ENCODE peak calls at places on chromosomes 2 and 18, in ten cellular contexts. E, R, U, F, I, N, P, W, O and A are unnamed samples.

GRCh38 chr18:62784966-62785413 is 69.6 kb downstream of the PHLPP1 start:
- DNase-seq in P (no peak), W (peak; percentile 72), E (no peak), R (peak; percentile 73), U (peak; percentile 78), F (no peak), N (no peak), O (no peak), I (no peak), A (no peak)

GRCh38 chr2:38148501-38148900 is 72.5 kb upstream of the CYP1B1 start:
- DNase-seq in F (no peak), R (peak; percentile 98), E (peak; percentile 94), W (no peak), P (no peak), I (no peak), N (no peak), U (peak; percentile 94), O (no peak), A (no peak)

GRCh38 chr2:145812163-145812554 is 1292.2 kb upstream of the ZEB2 start:
- DNase-seq in O (no peak), F (no peak), I (no peak), P (no peak), E (no peak), R (no peak), W (no peak), U (no peak), N (no peak), A (no peak)

GRCh38 chr2:176118606-176119370 is 2.2 kb downstream of the HOXD10 start:
- DNase-seq in W (no peak), R (peak; percentile 20), E (peak; percentile 54), N (peak; percentile 79), O (peak; percentile 50), I (no peak), F (peak; percentile 71), P (no peak), U (peak; percentile 50), A (no peak)

GRCh38 chr2:208820289-208820688 is 413.7 kb downstream of the PTH2R start:
- DNase-seq in I (no peak), E (peak; percentile 15), N (no peak), O (peak; percentile 4), R (no peak), F (no peak), W (no peak), P (no peak), U (no peak), A (no peak)

GRCh38 chr2:118169359-118170005 is 81.2 kb downstream of the INSIG2 start:
- DNase-seq in F (no peak), R (no peak), O (no peak), U (no peak), N (no peak), E (no peak), P (no peak), W (peak; percentile 67), I (no peak), A (no peak)

GRCh38 chr2:241777686-241778627 is 1.3 kb downstream of the GAL3ST2 start:
- DNase-seq in R (no peak), U (no peak), I (no peak), N (no peak), F (peak; percentile 31), O (no peak), E (no peak), W (peak; percentile 46), P (no peak), A (no peak)

GRCh38 chr2:104733544-104733943 is 120.4 kb upstream of the POU3F3 start:
- DNase-seq in E (peak; percentile 16), R (no peak), O (peak; percentile 52), N (no peak), I (no peak), W (no peak), P (no peak), U (no peak), F (peak; percentile 85), A (no peak)

GRCh38 chr2:64988420-64989125 is 626 bp upstream of the SLC1A4 start:
- DNase-seq in W (peak; percentile 88), O (peak; percentile 66), F (peak; percentile 63), R (peak; percentile 90), E (no peak), U (peak; percentile 87), N (peak; percentile 81), I (peak; percentile 77), P (peak; percentile 38), A (no peak)

GRCh38 chr18:76490701-76491171 is 4.3 kb downstream of the ZNF516 start:
- DNase-seq in P (no peak), W (peak; percentile 81), R (peak; percentile 21), I (no peak), N (no peak), U (peak; percentile 38), E (no peak), F (no peak), O (no peak), A (no peak)